ENCODE peak calls at places on chromosomes 12 and 14, in seven cellular contexts. H, Y, E, T, S, L and A are unnamed samples.

GRCh38 chr12:68981536-68981935 is 48.6 kb upstream of the CPM start:
- DNase-seq in H (no peak), Y (no peak), S (peak; percentile 52), E (peak; percentile 76), L (no peak), T (no peak), A (no peak)

GRCh38 chr14:58395815-58396626 is at the start of gene TOMM20L:
- DNase-seq in Y (peak; percentile 94), E (peak; percentile 48), T (peak; percentile 56), L (peak; percentile 15), S (peak; percentile 26), H (peak; percentile 94), A (peak; percentile 72)

GRCh38 chr12:42588981-42589464 is 523 bp downstream of the PRICKLE1 start:
- DNase-seq in E (peak; percentile 38), S (no peak), H (peak; percentile 84), Y (peak; percentile 64), L (no peak), T (peak; percentile 47), A (no peak)

GRCh38 chr12:53221203-53222076 is 10.6 kb downstream of the RARG start:
- DNase-seq in E (peak; percentile 51), L (no peak), T (peak; percentile 78), S (peak; percentile 31), H (peak; percentile 94), Y (peak; percentile 74), A (peak; percentile 77)

GRCh38 chr12:12925383-12925782 is 26.6 kb downstream of the GPRC5D start:
- DNase-seq in E (no peak), H (no peak), Y (no peak), S (no peak), T (no peak), L (no peak), A (no peak)

GRCh38 chr14:73829526-73830431 is 21.9 kb upstream of the PTGR2 start:
- DNase-seq in L (no peak), H (no peak), T (peak; percentile 58), E (peak; percentile 76), S (peak; percentile 92), Y (peak; percentile 65), A (peak; percentile 45)

GRCh38 chr12:6452245-6452731 is 446 bp downstream of the TAPBPL start:
- DNase-seq in L (no peak), H (peak; percentile 14), S (no peak), E (no peak), Y (no peak), T (no peak), A (no peak)

GRCh38 chr14:54683882-54684794 is 117.2 kb downstream of the SAMD4A start:
- DNase-seq in Y (peak; percentile 65), E (peak; percentile 80), S (peak; percentile 81), H (peak; percentile 58), T (peak; percentile 76), L (no peak), A (no peak)

GRCh38 chr14:104800600-104801283 is at the start of gene ZBTB42:
- DNase-seq in H (peak; percentile 69), Y (peak; percentile 91), T (peak; percentile 64), S (peak; percentile 39), E (peak; percentile 48), L (no peak), A (peak; percentile 54)

GRCh38 chr12:11767029-11767724 is 117.7 kb downstream of the ETV6 start:
- DNase-seq in E (no peak), T (no peak), L (no peak), S (no peak), Y (no peak), H (no peak), A (no peak)

GRCh38 chr12:527241-527640 is 67.5 kb downstream of the B4GALNT3 start:
- DNase-seq in E (no peak), Y (no peak), S (no peak), H (no peak), L (no peak), T (no peak), A (no peak)

GRCh38 chr14:31159682-31160296 is 47.8 kb downstream of the HECTD1 start:
- DNase-seq in H (no peak), L (peak; percentile 42), S (no peak), E (peak; percentile 57), T (peak; percentile 39), Y (peak; percentile 82), A (no peak)

GRCh38 chr14:31164115-31164514 is 43.5 kb downstream of the HECTD1 start:
- DNase-seq in L (no peak), H (no peak), S (no peak), Y (peak; percentile 53), T (no peak), E (no peak), A (peak; percentile 62)

GRCh38 chr14:31166271-31166561 is 41.4 kb downstream of the HECTD1 start:
- DNase-seq in Y (no peak), H (no peak), S (no peak), L (no peak), T (peak; percentile 21), E (no peak), A (no peak)

GRCh38 chr14:31162910-31163649 is 44.5 kb downstream of the HECTD1 start:
- DNase-seq in E (no peak), H (no peak), L (no peak), S (no peak), Y (no peak), T (no peak), A (no peak)

GRCh38 chr14:31161274-31161673 is 46.3 kb downstream of the HECTD1 start:
- DNase-seq in E (no peak), Y (no peak), L (no peak), T (no peak), S (no peak), H (no peak), A (no peak)
- H2AFZ ChIP-seq in E (no peak overlapping the region), Y (no peak overlapping the region), L (no peak overlapping the region), T (no peak overlapping the region), S (no peak overlapping the region), H (no peak overlapping the region), A (no peak overlapping the region)

GRCh38 chr12:57781241-57781640 is 1.3 kb upstream of the TSFM start:
- DNase-seq in L (no peak), Y (no peak), E (no peak), S (no peak), T (no peak), H (no peak), A (no peak)

GRCh38 chr12:57781801-57782200 is 786 bp upstream of the TSFM start:
- DNase-seq in S (no peak), H (no peak), L (no peak), E (no peak), T (no peak), Y (no peak), A (no peak)

GRCh38 chr12:57782608-57783465 is at the start of gene TSFM:
- DNase-seq in T (peak; percentile 96), L (peak; percentile 89), H (peak; percentile 97), E (peak; percentile 93), Y (peak; percentile 96), S (peak; percentile 86), A (peak; percentile 85)

GRCh38 chr12:57783466-57783801 is 847 bp downstream of the TSFM start:
- DNase-seq in Y (no peak), H (no peak), E (no peak), T (no peak), L (no peak), S (no peak), A (no peak)

DNA sequence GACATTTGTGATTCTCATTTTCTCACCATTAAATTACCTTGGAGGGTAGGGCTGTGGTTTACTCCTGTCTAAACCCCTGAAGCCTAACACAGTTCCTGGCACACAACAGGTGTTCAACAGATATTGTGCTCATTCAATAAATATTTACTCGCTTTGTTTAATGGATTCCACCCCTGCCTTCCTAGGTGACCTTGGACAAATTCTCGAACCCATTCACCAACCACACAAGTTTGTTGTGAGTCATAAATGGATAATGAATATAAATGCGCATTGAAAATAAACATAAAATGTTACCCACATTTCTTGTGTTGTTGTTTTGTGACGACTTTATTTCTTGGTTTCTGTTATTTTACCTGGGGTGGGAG is 362 bp upstream of the TSFM start:
- DNase-seq in L (no peak), E (no peak), S (no peak), H (no peak), Y (no peak), T (no peak), A (no peak)
- H2AFZ ChIP-seq in L (no peak overlapping the region), E (no peak overlapping the region), S (no peak overlapping the region), H (no peak overlapping the region), Y (no peak overlapping the region), T (no peak overlapping the region), A (no peak overlapping the region)

GRCh38 chr14:103551338-103551762 is 11.1 kb downstream of the BAG5 start:
- DNase-seq in Y (no peak), S (no peak), E (no peak), H (no peak), T (no peak), L (no peak), A (no peak)

GRCh38 chr14:103549361-103550311 is 12.8 kb downstream of the BAG5 start:
- DNase-seq in H (no peak), S (no peak), T (no peak), L (no peak), Y (no peak), E (no peak), A (peak; percentile 89)

GRCh38 chr14:103548463-103549351 is 13.8 kb downstream of the BAG5 start:
- DNase-seq in S (no peak), E (no peak), Y (no peak), L (no peak), H (no peak), T (no peak), A (no peak)

GRCh38 chr14:103552011-103552797 is 10.3 kb downstream of the BAG5 start:
- DNase-seq in S (peak; percentile 67), T (no peak), H (no peak), E (peak; percentile 49), L (no peak), Y (peak; percentile 83), A (no peak)

GRCh38 chr14:103550451-103551337 is 11.8 kb downstream of the BAG5 start:
- DNase-seq in E (no peak), S (no peak), Y (no peak), H (no peak), L (no peak), T (no peak), A (no peak)
- H2AFZ ChIP-seq in E (no peak overlapping the region), S (no peak overlapping the region), Y (no peak overlapping the region), H (no peak overlapping the region), L (no peak overlapping the region), T (no peak overlapping the region), A (no peak overlapping the region)

GRCh38 chr12:58882796-58883195 is 37.5 kb downstream of the LRIG3 start:
- DNase-seq in E (no peak), H (peak; percentile 30), S (no peak), L (no peak), T (no peak), Y (no peak), A (no peak)
- H2AFZ ChIP-seq in E (no peak overlapping the region), H (no peak overlapping the region), S (no peak overlapping the region), L (no peak overlapping the region), T (no peak overlapping the region), Y (no peak overlapping the region), A (no peak overlapping the region)